ENCODE peak calls at places on chromosomes 2 and 18, in ten cellular contexts. One of them, this sample, is unnamed.

GRCh38 chr2:203740741-203741363 is 34.4 kb downstream of the CD28 start:
- DNase-seq in CD4-positive, alpha-beta T cell: no peak
- DNase-seq in foreskin fibroblast: peak
- DNase-seq in kidney tubule cell: peak
- DNase-seq in left ventricle myocardium inferior: no peak
- DNase-seq in AG09309: no peak
- DNase-seq in WTC11: no peak
- DNase-seq in GM04503: no peak
- DNase-seq in endodermal cell: no peak
- DNase-seq in NCI-H774: no peak
- DNase-seq in this sample: no peak

GRCh38 chr2:235850771-235851551 is 317.2 kb downstream of the GBX2 start:
- DNase-seq in endodermal cell: no peak
- DNase-seq in AG09309: no peak
- DNase-seq in NCI-H774: no peak
- DNase-seq in foreskin fibroblast: no peak
- DNase-seq in WTC11: peak
- DNase-seq in kidney tubule cell: no peak
- DNase-seq in GM04503: no peak
- DNase-seq in CD4-positive, alpha-beta T cell: no peak
- DNase-seq in left ventricle myocardium inferior: no peak
- DNase-seq in this sample: no peak

GRCh38 chr2:15159751-15160177 is 401.4 kb downstream of the NBAS start:
- DNase-seq in kidney tubule cell: peak
- DNase-seq in CD4-positive, alpha-beta T cell: no peak
- DNase-seq in endodermal cell: peak
- DNase-seq in AG09309: no peak
- DNase-seq in GM04503: no peak
- DNase-seq in NCI-H774: peak
- DNase-seq in foreskin fibroblast: peak
- DNase-seq in left ventricle myocardium inferior: no peak
- DNase-seq in WTC11: no peak
- DNase-seq in this sample: no peak

GRCh38 chr2:38515155-38516074 is 87.3 kb downstream of the HNRNPLL start:
- DNase-seq in endodermal cell: no peak
- DNase-seq in GM04503: no peak
- DNase-seq in AG09309: no peak
- DNase-seq in kidney tubule cell: peak
- DNase-seq in foreskin fibroblast: no peak
- DNase-seq in WTC11: no peak
- DNase-seq in left ventricle myocardium inferior: peak
- DNase-seq in CD4-positive, alpha-beta T cell: no peak
- DNase-seq in NCI-H774: no peak
- DNase-seq in this sample: no peak

GRCh38 chr2:128809256-128809636 is 490.6 kb upstream of the HS6ST1 start:
- DNase-seq in NCI-H774: no peak
- DNase-seq in AG09309: no peak
- DNase-seq in CD4-positive, alpha-beta T cell: no peak
- DNase-seq in kidney tubule cell: peak
- DNase-seq in GM04503: no peak
- DNase-seq in endodermal cell: no peak
- DNase-seq in left ventricle myocardium inferior: no peak
- DNase-seq in foreskin fibroblast: no peak
- DNase-seq in WTC11: no peak
- DNase-seq in this sample: no peak

GRCh38 chr2:24830351-24830750 is 37.1 kb downstream of the CENPO start:
- DNase-seq in endodermal cell: no peak
- DNase-seq in left ventricle myocardium inferior: no peak
- DNase-seq in WTC11: peak
- DNase-seq in GM04503: no peak
- DNase-seq in AG09309: no peak
- DNase-seq in kidney tubule cell: no peak
- DNase-seq in foreskin fibroblast: peak
- DNase-seq in NCI-H774: no peak
- DNase-seq in CD4-positive, alpha-beta T cell: no peak
- DNase-seq in this sample: no peak

GRCh38 chr2:104690255-104690999 is 163.5 kb upstream of the POU3F3 start:
- DNase-seq in kidney tubule cell: no peak
- DNase-seq in foreskin fibroblast: no peak
- DNase-seq in AG09309: no peak
- DNase-seq in WTC11: no peak
- DNase-seq in endodermal cell: no peak
- DNase-seq in GM04503: no peak
- DNase-seq in CD4-positive, alpha-beta T cell: no peak
- DNase-seq in NCI-H774: no peak
- DNase-seq in left ventricle myocardium inferior: no peak
- DNase-seq in this sample: no peak

GRCh38 chr2:230224458-230224857 is 1.1 kb upstream of the SP140 start:
- DNase-seq in CD4-positive, alpha-beta T cell: no peak
- DNase-seq in left ventricle myocardium inferior: no peak
- DNase-seq in WTC11: no peak
- DNase-seq in kidney tubule cell: no peak
- DNase-seq in foreskin fibroblast: no peak
- DNase-seq in AG09309: no peak
- DNase-seq in NCI-H774: no peak
- DNase-seq in GM04503: no peak
- DNase-seq in endodermal cell: no peak
- DNase-seq in this sample: no peak

GRCh38 chr18:63158676-63159291 is 160.8 kb downstream of the BCL2 start:
- DNase-seq in GM04503: no peak
- DNase-seq in AG09309: no peak
- DNase-seq in CD4-positive, alpha-beta T cell: peak
- DNase-seq in foreskin fibroblast: no peak
- DNase-seq in kidney tubule cell: no peak
- DNase-seq in endodermal cell: no peak
- DNase-seq in WTC11: no peak
- DNase-seq in left ventricle myocardium inferior: no peak
- DNase-seq in NCI-H774: no peak
- DNase-seq in this sample: no peak

GRCh38 chr2:229164545-229165249 is 106.4 kb downstream of the PID1 start:
- DNase-seq in left ventricle myocardium inferior: no peak
- DNase-seq in NCI-H774: no peak
- DNase-seq in foreskin fibroblast: peak
- DNase-seq in GM04503: no peak
- DNase-seq in kidney tubule cell: no peak
- DNase-seq in endodermal cell: no peak
- DNase-seq in CD4-positive, alpha-beta T cell: no peak
- DNase-seq in AG09309: no peak
- DNase-seq in WTC11: no peak
- DNase-seq in this sample: no peak

GRCh38 chr2:74420006-74420405 is 1.4 kb downstream of the C2orf81 start:
- DNase-seq in CD4-positive, alpha-beta T cell: no peak
- DNase-seq in WTC11: no peak
- DNase-seq in NCI-H774: no peak
- DNase-seq in endodermal cell: no peak
- DNase-seq in GM04503: no peak
- DNase-seq in kidney tubule cell: no peak
- DNase-seq in AG09309: no peak
- DNase-seq in left ventricle myocardium inferior: no peak
- DNase-seq in foreskin fibroblast: no peak
- DNase-seq in this sample: no peak

GRCh38 chr2:186883666-186884065 is 34.7 kb upstream of the ZSWIM2 start:
- DNase-seq in foreskin fibroblast: no peak
- DNase-seq in AG09309: no peak
- DNase-seq in kidney tubule cell: no peak
- DNase-seq in NCI-H774: no peak
- DNase-seq in CD4-positive, alpha-beta T cell: no peak
- DNase-seq in GM04503: no peak
- DNase-seq in WTC11: no peak
- DNase-seq in left ventricle myocardium inferior: no peak
- DNase-seq in endodermal cell: no peak
- DNase-seq in this sample: no peak

GRCh38 chr2:19865151-19865550 is 36.6 kb downstream of the TTC32 start:
- DNase-seq in endodermal cell: no peak
- DNase-seq in WTC11: no peak
- DNase-seq in GM04503: no peak
- DNase-seq in kidney tubule cell: no peak
- DNase-seq in foreskin fibroblast: no peak
- DNase-seq in AG09309: no peak
- DNase-seq in left ventricle myocardium inferior: no peak
- DNase-seq in CD4-positive, alpha-beta T cell: no peak
- DNase-seq in NCI-H774: no peak
- DNase-seq in this sample: no peak

GRCh38 chr2:208033701-208034502 is 8.6 kb upstream of the PLEKHM3 start:
- DNase-seq in NCI-H774: no peak
- DNase-seq in CD4-positive, alpha-beta T cell: peak
- DNase-seq in kidney tubule cell: peak
- DNase-seq in left ventricle myocardium inferior: peak
- DNase-seq in GM04503: no peak
- DNase-seq in foreskin fibroblast: no peak
- DNase-seq in endodermal cell: peak
- DNase-seq in WTC11: peak
- DNase-seq in AG09309: no peak
- DNase-seq in this sample: no peak

GRCh38 chr2:20745924-20746555 is 76.9 kb downstream of the LDAH start:
- DNase-seq in left ventricle myocardium inferior: no peak
- DNase-seq in GM04503: no peak
- DNase-seq in WTC11: no peak
- DNase-seq in NCI-H774: peak
- DNase-seq in foreskin fibroblast: no peak
- DNase-seq in CD4-positive, alpha-beta T cell: no peak
- DNase-seq in AG09309: no peak
- DNase-seq in kidney tubule cell: peak
- DNase-seq in endodermal cell: no peak
- DNase-seq in this sample: no peak

GRCh38 chr2:235762832-235763598 is 269.2 kb downstream of the AGAP1 start:
- DNase-seq in kidney tubule cell: no peak
- DNase-seq in GM04503: no peak
- DNase-seq in foreskin fibroblast: no peak
- DNase-seq in NCI-H774: no peak
- DNase-seq in WTC11: no peak
- DNase-seq in CD4-positive, alpha-beta T cell: no peak
- DNase-seq in left ventricle myocardium inferior: no peak
- DNase-seq in AG09309: no peak
- DNase-seq in endodermal cell: peak
- DNase-seq in this sample: no peak

GRCh38 chr2:237291138-237291792 is 122.7 kb downstream of the COL6A3 start:
- DNase-seq in kidney tubule cell: peak
- DNase-seq in GM04503: peak
- DNase-seq in CD4-positive, alpha-beta T cell: peak
- DNase-seq in WTC11: no peak
- DNase-seq in AG09309: peak
- DNase-seq in endodermal cell: no peak
- DNase-seq in NCI-H774: peak
- DNase-seq in left ventricle myocardium inferior: peak
- DNase-seq in foreskin fibroblast: peak
- DNase-seq in this sample: no peak

GRCh38 chr2:139317259-139317658 is 537.1 kb upstream of the NXPH2 start:
- DNase-seq in AG09309: no peak
- DNase-seq in NCI-H774: no peak
- DNase-seq in endodermal cell: no peak
- DNase-seq in left ventricle myocardium inferior: no peak
- DNase-seq in WTC11: no peak
- DNase-seq in foreskin fibroblast: no peak
- DNase-seq in kidney tubule cell: no peak
- DNase-seq in CD4-positive, alpha-beta T cell: no peak
- DNase-seq in GM04503: no peak
- DNase-seq in this sample: no peak

GRCh38 chr2:227576110-227576509 is 22.6 kb upstream of the SCYGR2 start:
- DNase-seq in AG09309: no peak
- DNase-seq in CD4-positive, alpha-beta T cell: no peak
- DNase-seq in kidney tubule cell: peak
- DNase-seq in endodermal cell: no peak
- DNase-seq in left ventricle myocardium inferior: no peak
- DNase-seq in WTC11: no peak
- DNase-seq in GM04503: no peak
- DNase-seq in NCI-H774: no peak
- DNase-seq in foreskin fibroblast: no peak
- DNase-seq in this sample: no peak

GRCh38 chr2:121771976-121772742 is 16.7 kb downstream of the TSN start:
- DNase-seq in left ventricle myocardium inferior: no peak
- DNase-seq in endodermal cell: no peak
- DNase-seq in foreskin fibroblast: peak
- DNase-seq in kidney tubule cell: peak
- DNase-seq in NCI-H774: no peak
- DNase-seq in CD4-positive, alpha-beta T cell: no peak
- DNase-seq in GM04503: no peak
- DNase-seq in AG09309: no peak
- DNase-seq in WTC11: no peak
- DNase-seq in this sample: no peak

GRCh38 chr2:78408795-78409118 is 616.7 kb upstream of the REG3G start:
- DNase-seq in left ventricle myocardium inferior: no peak
- DNase-seq in CD4-positive, alpha-beta T cell: no peak
- DNase-seq in AG09309: no peak
- DNase-seq in NCI-H774: no peak
- DNase-seq in kidney tubule cell: no peak
- DNase-seq in WTC11: no peak
- DNase-seq in endodermal cell: no peak
- DNase-seq in GM04503: no peak
- DNase-seq in foreskin fibroblast: no peak
- DNase-seq in this sample: no peak

GRCh38 chr2:120228503-120228902 is 5.3 kb upstream of the TMEM185B start:
- DNase-seq in foreskin fibroblast: no peak
- DNase-seq in left ventricle myocardium inferior: no peak
- DNase-seq in endodermal cell: no peak
- DNase-seq in kidney tubule cell: peak
- DNase-seq in GM04503: no peak
- DNase-seq in CD4-positive, alpha-beta T cell: no peak
- DNase-seq in AG09309: no peak
- DNase-seq in WTC11: no peak
- DNase-seq in NCI-H774: no peak
- DNase-seq in this sample: no peak

GRCh38 chr2:189115126-189115525 is 64.4 kb downstream of the COL5A2 start:
- DNase-seq in GM04503: no peak
- DNase-seq in foreskin fibroblast: no peak
- DNase-seq in left ventricle myocardium inferior: no peak
- DNase-seq in endodermal cell: no peak
- DNase-seq in kidney tubule cell: peak
- DNase-seq in CD4-positive, alpha-beta T cell: no peak
- DNase-seq in NCI-H774: no peak
- DNase-seq in AG09309: no peak
- DNase-seq in WTC11: no peak
- DNase-seq in this sample: no peak

This sample was measured in ecto neural progenitor cell.